ENCODE peak calls at places on chromosomes 3 and 15, in seven cellular contexts. O, X, Q, P, E, K and C are unnamed samples.

GRCh38 chr15:93179072-93179471 is 90.1 kb upstream of the RGMA start:
- DNase-seq in O (peak), X (peak), Q (no peak), P (no peak), E (no peak), K (no peak), C (no peak)

GRCh38 chr15:65869954-65870871 is 922 bp downstream of the RAB11A start:
- DNase-seq in O (peak), X (peak), Q (peak), P (peak), E (peak), K (peak), C (peak)

GRCh38 chr3:116607205-116607604 is 102.4 kb upstream of the TUSC7 start:
- DNase-seq in O (peak), X (no peak), Q (no peak), P (no peak), E (no peak), K (no peak), C (no peak)

GRCh38 chr3:49501842-49502241 is 31.8 kb downstream of the DAG1 start:
- DNase-seq in O (no peak), X (no peak), Q (no peak), P (no peak), E (no peak), K (no peak), C (no peak)

GRCh38 chr3:148583793-148584192 is 113.9 kb upstream of the AGTR1 start:
- DNase-seq in O (no peak), X (no peak), Q (no peak), P (no peak), E (no peak), K (no peak), C (no peak)

GRCh38 chr15:50262533-50262932 is 3.0 kb downstream of the HDC start:
- DNase-seq in O (no peak), X (no peak), Q (no peak), P (no peak), E (no peak), K (no peak), C (no peak)

GRCh38 chr15:73081321-73081958 is 29.2 kb downstream of the NEO1 start:
- DNase-seq in O (no peak), X (peak), Q (peak), P (peak), E (no peak), K (no peak), C (no peak)

GRCh38 chr3:15063656-15064286 is 1.3 kb downstream of the MRPS25 start:
- DNase-seq in O (no peak), X (no peak), Q (no peak), P (no peak), E (no peak), K (no peak), C (no peak)

GRCh38 chr15:66803182-66803729 is 101.2 kb downstream of the SMAD6 start:
- DNase-seq in O (peak), X (peak), Q (no peak), P (peak), E (no peak), K (peak), C (peak)

GRCh38 chr3:50124363-50125226 is 30.5 kb upstream of the SEMA3F start:
- DNase-seq in O (peak), X (no peak), Q (no peak), P (no peak), E (no peak), K (no peak), C (no peak)

GRCh38 chr15:66863382-66864085 is 161.5 kb downstream of the SMAD6 start:
- DNase-seq in O (peak), X (no peak), Q (no peak), P (no peak), E (no peak), K (no peak), C (peak)

GRCh38 chr3:12046406-12046805 is 42.2 kb downstream of the SYN2 start:
- DNase-seq in O (no peak), X (no peak), Q (no peak), P (no peak), E (no peak), K (no peak), C (no peak)